ENCODE peak calls at places on chromosomes 12 and 14, in five cellular contexts. K, V, I, U and G are unnamed samples.

GRCh38 chr14:103542545-103543088 is 13.6 kb downstream of the TRMT61A start:
- DNase-seq in K (no peak), V (peak; percentile 77), I (no peak), U (no peak), G (no peak)

GRCh38 chr14:51602176-51602759 is 49.4 kb upstream of the FRMD6 start:
- DNase-seq in K (no peak), V (no peak), I (no peak), U (no peak), G (no peak)

GRCh38 chr14:29222671-29223268 is 456.2 kb downstream of the FOXG1 start:
- DNase-seq in K (peak; percentile 44), V (peak; percentile 40), I (no peak), U (no peak), G (no peak)

GRCh38 chr14:99273025-99273723 is 1.2 kb upstream of the BCL11B start:
- DNase-seq in K (peak; percentile 9), V (peak; percentile 76), I (no peak), U (no peak), G (peak; percentile 36)

GRCh38 chr14:91244501-91244901 is at the start of gene GPR68:
- DNase-seq in K (no peak), V (peak; percentile 51), I (peak; percentile 65), U (no peak), G (no peak)

GRCh38 chr12:125633686-125634085 is 568.5 kb downstream of the AACS start:
- DNase-seq in K (no peak), V (no peak), I (no peak), U (no peak), G (no peak)

GRCh38 chr14:76957224-76957881 is 71.2 kb downstream of the IRF2BPL start:
- DNase-seq in K (peak; percentile 48), V (no peak), I (no peak), U (no peak), G (no peak)

GRCh38 chr14:22474730-22475351 is 114.2 kb downstream of the DAD1 start:
- DNase-seq in K (peak; percentile 77), V (no peak), I (no peak), U (no peak), G (no peak)

GRCh38 chr12:95336387-95337067 is 118.9 kb downstream of the VEZT start:
- DNase-seq in K (peak; percentile 91), V (peak; percentile 88), I (peak; percentile 68), U (no peak), G (no peak)

GRCh38 chr14:68222154-68222553 is 402.6 kb downstream of the RAD51B start:
- DNase-seq in K (no peak), V (no peak), I (no peak), U (no peak), G (no peak)

GRCh38 chr12:6372403-6373003 is 2.9 kb downstream of the SCNN1A start:
- DNase-seq in K (peak; percentile 58), V (peak; percentile 72), I (peak; percentile 69), U (no peak), G (no peak)

GRCh38 chr14:100384277-100384676 is 61.1 kb downstream of the SLC25A47 start:
- DNase-seq in K (no peak), V (no peak), I (no peak), U (no peak), G (no peak)

GRCh38 chr12:65084579-65084978 is 36.5 kb downstream of the WIF1 start:
- DNase-seq in K (no peak), V (no peak), I (no peak), U (no peak), G (no peak)

GRCh38 chr12:99455350-99456037 is 192.1 kb upstream of the GARIN6 start:
- DNase-seq in K (no peak), V (no peak), I (no peak), U (no peak), G (no peak)

GRCh38 chr14:71666579-71667145 is 265.6 kb upstream of the RGS6 start:
- DNase-seq in K (peak; percentile 7), V (no peak), I (no peak), U (no peak), G (no peak)

GRCh38 chr14:62117010-62117717 is 354.9 kb downstream of the SNAPC1 start:
- DNase-seq in K (peak; percentile 60), V (peak; percentile 88), I (peak; percentile 50), U (no peak), G (peak; percentile 76)

GRCh38 chr12:122945047-122945592 is 21.1 kb downstream of the ABCB9 start:
- DNase-seq in K (no peak), V (no peak), I (no peak), U (no peak), G (no peak)

GRCh38 chr12:122947352-122947792 is 18.9 kb downstream of the ABCB9 start:
- DNase-seq in K (peak; percentile 15), V (no peak), I (peak; percentile 67), U (no peak), G (no peak)

GRCh38 chr12:122948605-122949004 is 17.7 kb downstream of the ABCB9 start:
- DNase-seq in K (no peak), V (no peak), I (no peak), U (no peak), G (no peak)

GRCh38 chr12:122944588-122944987 is 21.7 kb downstream of the ABCB9 start:
- DNase-seq in K (no peak), V (no peak), I (no peak), U (no peak), G (no peak)

DNA sequence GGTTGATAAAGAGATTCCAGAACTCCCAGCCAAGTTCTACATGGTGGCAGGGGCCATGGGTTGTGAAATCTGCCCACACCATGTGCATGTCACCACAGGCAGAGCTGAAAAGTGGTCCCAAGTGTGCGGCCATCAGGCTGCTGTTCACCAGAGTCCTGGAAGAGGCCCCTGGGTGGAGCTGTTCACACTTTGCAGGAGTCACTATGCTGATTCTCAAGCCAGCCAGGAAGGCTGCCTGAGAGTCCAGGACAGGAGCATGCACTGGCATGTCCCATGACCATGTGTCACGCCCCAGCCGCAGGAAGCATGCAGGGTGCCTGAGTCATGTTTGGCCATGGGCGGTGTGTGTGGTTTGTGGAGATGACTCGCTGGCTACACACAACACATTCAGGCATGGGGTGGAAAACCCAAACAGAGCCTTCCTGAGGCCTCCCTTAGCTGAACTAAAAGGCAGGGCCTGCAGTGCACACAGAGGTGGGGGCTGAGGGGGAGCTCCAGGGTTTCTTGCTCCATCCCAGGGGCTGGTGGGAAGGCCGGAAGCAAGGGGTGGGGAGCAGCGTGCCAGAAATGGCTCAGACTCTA is 19.5 kb downstream of the ABCB9 start:
- DNase-seq in K (peak; percentile 96), V (peak; percentile 90), I (peak; percentile 94), U (peak; percentile 62), G (peak; percentile 71)
- TF ChIP-seq CTCF in K (peak; percentile 38), V (peak; percentile 34), I (peak; percentile 36), U (peak; percentile 28), G (peak; percentile 51)

GRCh38 chr12:4984344-4984743 is 59.3 kb upstream of the KCNA5 start:
- DNase-seq in K (no peak), V (no peak), I (no peak), U (no peak), G (no peak)

GRCh38 chr12:4985820-4986219 is 57.9 kb upstream of the KCNA5 start:
- DNase-seq in K (no peak), V (no peak), I (no peak), U (no peak), G (no peak)

GRCh38 chr12:4984971-4985370 is 58.7 kb upstream of the KCNA5 start:
- DNase-seq in K (no peak), V (no peak), I (no peak), U (no peak), G (no peak)

GRCh38 chr12:4991373-4991772 is 52.3 kb upstream of the KCNA5 start:
- DNase-seq in K (no peak), V (no peak), I (no peak), U (no peak), G (no peak)

GRCh38 chr12:4987076-4987775 is 56.5 kb upstream of the KCNA5 start:
- DNase-seq in K (no peak), V (peak; percentile 51), I (no peak), U (no peak), G (no peak)
- H3K36me3 ChIP-seq in K (no peaks in the 10 kb centered on the region), V (no peaks in the 10 kb centered on the region), I (no peaks in the 10 kb centered on the region), U (no peaks in the 10 kb centered on the region), G (no peaks in the 10 kb centered on the region)

DNA sequence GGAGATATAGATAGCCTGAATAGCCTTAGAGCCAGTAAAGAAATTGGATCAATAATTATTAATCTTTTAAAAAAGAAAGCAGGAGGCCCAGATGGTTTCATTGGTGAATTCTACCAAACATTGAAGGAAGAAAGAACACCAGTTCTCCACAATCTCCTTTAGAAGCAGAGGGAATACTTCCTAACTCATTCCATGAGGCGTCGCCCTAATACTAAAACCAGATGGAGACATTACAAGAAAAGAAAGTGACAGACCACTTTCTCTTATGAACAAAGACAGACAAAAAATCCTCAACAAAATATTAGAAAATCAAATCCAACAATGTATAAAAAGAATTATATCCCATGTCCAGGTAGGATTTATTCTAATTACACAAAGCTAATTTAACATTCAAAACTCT is 362.6 kb downstream of the BCAT1 start:
- DNase-seq in K (no peak), V (no peak), I (no peak), U (no peak), G (no peak)
- H3K27me3 ChIP-seq in K (peaks cover 4% of the 10 kb centered on the region), V (peaks cover 3% of the 10 kb centered on the region), I (no peaks in the 10 kb centered on the region), U (no peaks in the 10 kb centered on the region), G (no peaks in the 10 kb centered on the region)

DNA sequence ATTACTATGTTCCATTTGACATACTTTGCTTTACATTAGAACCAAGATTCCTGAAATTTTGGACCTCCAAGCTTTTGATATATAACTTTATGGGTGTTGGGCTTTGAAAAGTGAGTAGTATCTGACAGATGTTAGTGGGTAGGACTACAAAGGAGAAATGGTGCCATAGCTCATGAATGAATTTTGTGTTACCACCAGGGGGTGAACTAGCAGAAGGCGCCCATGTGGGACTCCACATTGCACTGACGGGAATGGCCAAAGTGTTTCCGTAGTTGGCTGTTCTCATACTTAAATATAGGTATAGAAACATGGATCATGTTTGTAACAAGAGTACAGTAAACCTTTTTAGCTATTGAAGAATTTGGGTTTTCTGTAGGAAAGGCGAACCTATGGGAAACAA is 337.5 kb downstream of the FLRT2 start:
- DNase-seq in K (no peak), V (no peak), I (no peak), U (no peak), G (no peak)
- TF ChIP-seq CTCF in K (no peak), V (no peak), I (no peak), U (no peak), G (no peak)

GRCh38 chr12:109166371-109166770 is 50.0 kb downstream of the ACACB start:
- DNase-seq in K (no peak), V (no peak), I (no peak), U (no peak), G (no peak)
- H3K36me3 ChIP-seq in K (no peaks in the 10 kb centered on the region), V (no peaks in the 10 kb centered on the region), I (peaks cover 3% of the 10 kb centered on the region), U (peaks cover 46% of the 10 kb centered on the region), G (no peaks in the 10 kb centered on the region)